ENCODE peak calls at places on chromosomes 4 and X, in eight cellular contexts. R is amniotic stem cell, T is kidney, Z is NCI-H82, J is occipital lobe, E is RPMI7951, K is vagina, F is left colon. Y is an unnamed sample.
A peak's percentile ranks its signal among the peaks of the same experiment; 100 is the strongest.

GRCh38 chrX:106933538-106933961 is 13.3 kb downstream of the CLDN2 start:
- DNase-seq in R (no peak), T (no peak), Z (no peak), J (no peak), E (peak; percentile 11), K (no peak), F (no peak), Y (no peak)

GRCh38 chr4:12382567-12382966 is 953.9 kb upstream of the HS3ST1 start:
- DNase-seq in R (no peak), T (no peak), Z (no peak), J (no peak), E (no peak), K (no peak), F (no peak), Y (no peak)

GRCh38 chr4:113645288-113645687 is 116.2 kb downstream of the CAMK2D start:
- DNase-seq in R (no peak), T (no peak), Z (no peak), J (no peak), E (no peak), K (no peak), F (no peak), Y (no peak)

GRCh38 chrX:153469811-153470410 is 465 bp downstream of the HAUS7 start:
- DNase-seq in R (no peak), T (no peak), Z (peak; percentile 55), J (no peak), E (peak; percentile 23), K (no peak), F (peak; percentile 37), Y (no peak)

GRCh38 chr4:20272411-20272872 is 20.7 kb downstream of the SLIT2 start:
- DNase-seq in R (no peak), T (no peak), Z (no peak), J (no peak), E (no peak), K (no peak), F (no peak), Y (no peak)

GRCh38 chr4:47647544-47647943 is 162.5 kb downstream of the ATP10D start:
- DNase-seq in R (no peak), T (no peak), Z (no peak), J (no peak), E (no peak), K (no peak), F (no peak), Y (no peak)

GRCh38 chr4:111283066-111283677 is 660.3 kb upstream of the PITX2 start:
- DNase-seq in R (peak; percentile 1), T (no peak), Z (peak; percentile 67), J (no peak), E (peak; percentile 17), K (no peak), F (peak; percentile 24), Y (no peak)

GRCh38 chr4:162793571-162793970 is 373.1 kb downstream of the NAF1 start:
- DNase-seq in R (no peak), T (no peak), Z (no peak), J (no peak), E (no peak), K (no peak), F (no peak), Y (no peak)

GRCh38 chr4:138916763-138917162 is 98.8 kb upstream of the NOCT start:
- DNase-seq in R (no peak), T (no peak), Z (no peak), J (no peak), E (no peak), K (no peak), F (no peak), Y (no peak)

GRCh38 chr4:74374561-74375327 is 9.8 kb downstream of the EREG start:
- DNase-seq in R (peak; percentile 67), T (no peak), Z (no peak), J (no peak), E (peak; percentile 99), K (no peak), F (peak; percentile 75), Y (no peak)

GRCh38 chr4:139619644-139620043 is 46.0 kb upstream of the MGST2 start:
- DNase-seq in R (no peak), T (no peak), Z (peak; percentile 54), J (no peak), E (peak; percentile 28), K (no peak), F (no peak), Y (no peak)

GRCh38 chrX:130179170-130179569 is 7.4 kb downstream of the RAB33A start:
- DNase-seq in R (no peak), T (no peak), Z (no peak), J (peak; percentile 60), E (no peak), K (no peak), F (no peak), Y (no peak)

GRCh38 chrX:43949669-43950068 is 23.5 kb downstream of the NDP start:
- DNase-seq in R (no peak), T (peak; percentile 73), Z (peak; percentile 81), J (peak; percentile 24), E (no peak), K (no peak), F (peak; percentile 27), Y (no peak)

GRCh38 chr4:141713771-141714445 is 77.5 kb downstream of the IL15 start:
- DNase-seq in R (no peak), T (no peak), Z (no peak), J (no peak), E (peak; percentile 17), K (no peak), F (no peak), Y (no peak)

GRCh38 chr4:89000844-89001360 is 56.1 kb downstream of the FAM13A start:
- DNase-seq in R (no peak), T (no peak), Z (peak; percentile 86), J (no peak), E (peak; percentile 79), K (no peak), F (no peak), Y (no peak)

GRCh38 chr4:673349-674091 is 556 bp downstream of the ATP5ME start:
- DNase-seq in R (no peak), T (peak; percentile 81), Z (no peak), J (no peak), E (peak; percentile 30), K (no peak), F (peak; percentile 70), Y (no peak)

GRCh38 chr4:17613761-17614415 is 553 bp upstream of the MED28 start:
- DNase-seq in R (peak; percentile 75), T (no peak), Z (no peak), J (no peak), E (peak; percentile 73), K (no peak), F (peak; percentile 42), Y (no peak)

GRCh38 chr4:187965726-187966125 is 29.8 kb upstream of the ZFP42 start:
- DNase-seq in R (no peak), T (no peak), Z (no peak), J (no peak), E (no peak), K (no peak), F (no peak), Y (no peak)

GRCh38 chr4:52856802-52857201 is 5.3 kb upstream of the RASL11B start:
- DNase-seq in R (no peak), T (no peak), Z (no peak), J (no peak), E (no peak), K (no peak), F (no peak), Y (no peak)

GRCh38 chr4:37627263-37627662 is 58.9 kb downstream of the RELL1 start:
- DNase-seq in R (no peak), T (no peak), Z (no peak), J (no peak), E (peak; percentile 41), K (no peak), F (no peak), Y (no peak)

GRCh38 chrX:101602077-101602476 is 15.7 kb downstream of the ARMCX6 start:
- DNase-seq in R (no peak), T (no peak), Z (no peak), J (no peak), E (peak; percentile 57), K (no peak), F (no peak), Y (no peak)

GRCh38 chr4:91829531-91829930 is 474.2 kb upstream of the GRID2 start:
- DNase-seq in R (no peak), T (no peak), Z (no peak), J (no peak), E (no peak), K (no peak), F (no peak), Y (no peak)

GRCh38 chr4:48017108-48017527 is 546 bp downstream of the NIPAL1 start:
- DNase-seq in R (no peak), T (peak; percentile 85), Z (peak; percentile 25), J (peak; percentile 5), E (peak; percentile 77), K (no peak), F (peak; percentile 62), Y (no peak)

GRCh38 chr4:8769645-8770517 is 101.8 kb downstream of the HMX1 start:
- DNase-seq in R (no peak), T (peak; percentile 48), Z (no peak), J (no peak), E (peak; percentile 11), K (no peak), F (no peak), Y (no peak)

GRCh38 chr4:67451464-67451863 is 93.8 kb downstream of the CENPC start:
- DNase-seq in R (no peak), T (no peak), Z (no peak), J (no peak), E (no peak), K (no peak), F (no peak), Y (no peak)

GRCh38 chrX:120090208-120090607 is 12.7 kb upstream of the RHOXF2B start:
- DNase-seq in R (no peak), T (no peak), Z (peak; percentile 5), J (no peak), E (no peak), K (no peak), F (no peak), Y (no peak)

GRCh38 chr4:125849869-125850268 is 535.1 kb downstream of the FAT4 start:
- DNase-seq in R (peak; percentile 19), T (no peak), Z (no peak), J (no peak), E (peak; percentile 18), K (no peak), F (no peak), Y (no peak)

GRCh38 chr4:118888666-118889312 is at the start of gene SYNPO2:
- DNase-seq in R (peak; percentile 59), T (peak; percentile 92), Z (peak; percentile 83), J (peak; percentile 38), E (peak; percentile 81), K (no peak), F (peak; percentile 71), Y (no peak)